ENCODE peak calls at places on chromosomes 12 and 14, in four cellular contexts. B is HepG2, A is fibroblast of lung, O is osteoblast. Y is an unnamed sample.
A peak's percentile ranks its signal among the peaks of the same experiment; 100 is the strongest.

GRCh38 chr14:50659327-50659974 is 8.7 kb downstream of the SAV1 start:
- DNase-seq in B (no peak), A (no peak), O (no peak), Y (no peak)

GRCh38 chr14:61064866-61065265 is 83.8 kb downstream of the SLC38A6 start:
- DNase-seq in B (no peak), A (no peak), O (no peak), Y (no peak)

GRCh38 chr14:79318371-79318770 is 892.9 kb downstream of the DIO2 start:
- DNase-seq in B (no peak), A (peak; percentile 9), O (no peak), Y (no peak)

GRCh38 chr12:80142640-80143039 is 43.3 kb downstream of the OTOGL start:
- DNase-seq in B (no peak), A (no peak), O (no peak), Y (no peak)

GRCh38 chr12:85894653-85895052 is 20.6 kb downstream of the NTS start:
- DNase-seq in B (no peak), A (no peak), O (no peak), Y (no peak)

GRCh38 chr12:126700115-126700514 is 1566.9 kb upstream of the TMEM132C start:
- DNase-seq in B (no peak), A (no peak), O (no peak), Y (no peak)

GRCh38 chr12:128449146-128449894 is 182.3 kb downstream of the TMEM132C start:
- DNase-seq in B (no peak), A (no peak), O (peak; percentile 65), Y (no peak)

GRCh38 chr12:51823875-51824565 is 24.5 kb downstream of the FIGNL2 start:
- DNase-seq in B (peak; percentile 59), A (peak; percentile 76), O (peak; percentile 94), Y (peak; percentile 64)

GRCh38 chr12:47770086-47770726 is 2.8 kb upstream of the SLC48A1 start:
- DNase-seq in B (peak; percentile 35), A (peak; percentile 58), O (peak; percentile 91), Y (no peak)

GRCh38 chr12:85820117-85820516 is 16.1 kb downstream of the RASSF9 start:
- DNase-seq in B (no peak), A (peak; percentile 15), O (no peak), Y (no peak)

GRCh38 chr12:98172304-98172703 is 343.1 kb upstream of the TMPO start:
- DNase-seq in B (no peak), A (no peak), O (no peak), Y (no peak)

GRCh38 chr12:90712671-90713070 is 242.3 kb downstream of the CCER1 start:
- DNase-seq in B (no peak), A (no peak), O (no peak), Y (no peak)

GRCh38 chr12:47886471-47887240 is 18.1 kb downstream of the VDR start:
- DNase-seq in B (no peak), A (peak; percentile 31), O (peak; percentile 80), Y (no peak)

GRCh38 chr14:101035466-101036225 is 132.1 kb upstream of the RTL1 start:
- DNase-seq in B (no peak), A (no peak), O (no peak), Y (no peak)

GRCh38 chr14:92542766-92543554 is 29.4 kb downstream of the RIN3 start:
- DNase-seq in B (no peak), A (no peak), O (no peak), Y (no peak)

GRCh38 chr14:21267886-21268611 is 1.2 kb downstream of the HNRNPC start:
- DNase-seq in B (no peak), A (no peak), O (no peak), Y (no peak)

GRCh38 chr12:27367078-27367477 is 34.4 kb downstream of the BMAL2 start:
- DNase-seq in B (no peak), A (no peak), O (peak; percentile 18), Y (no peak)

GRCh38 chr12:121673013-121673441 is 3.6 kb upstream of the MORN3 start:
- DNase-seq in B (no peak), A (no peak), O (peak; percentile 47), Y (no peak)

GRCh38 chr12:18828483-18828882 is 90.6 kb downstream of the CAPZA3 start:
- DNase-seq in B (no peak), A (no peak), O (no peak), Y (no peak)

GRCh38 chr12:69405466-69405865 is 45.9 kb downstream of the YEATS4 start:
- DNase-seq in B (peak; percentile 47), A (peak; percentile 87), O (peak; percentile 25), Y (no peak)

GRCh38 chr12:122886851-122887816 is 8.8 kb downstream of the VPS37B start:
- DNase-seq in B (no peak), A (no peak), O (no peak), Y (peak; percentile 88)

GRCh38 chr14:90797451-90797850 is 18.8 kb downstream of the TTC7B start:
- DNase-seq in B (no peak), A (no peak), O (no peak), Y (no peak)

GRCh38 chr12:11652351-11653040 is 3.0 kb downstream of the ETV6 start:
- DNase-seq in B (no peak), A (peak; percentile 57), O (no peak), Y (no peak)

GRCh38 chr14:24311837-24312615 is 724 bp downstream of the LTB4R start:
- DNase-seq in B (no peak), A (peak; percentile 29), O (peak; percentile 77), Y (no peak)
- H3K4me3 ChIP-seq in B (no peak overlapping the region), A (no peak overlapping the region), O (peak overlapping the region; percentile 63), Y (no peak overlapping the region)

GRCh38 chr14:99716091-99716849 is 32.2 kb downstream of the CYP46A1 start:
- DNase-seq in B (no peak), A (no peak), O (no peak), Y (no peak)

GRCh38 chr14:99716850-99717681 is 33.0 kb downstream of the CYP46A1 start:
- DNase-seq in B (no peak), A (no peak), O (no peak), Y (no peak)

GRCh38 chr14:99718811-99719192 is 34.7 kb downstream of the CYP46A1 start:
- DNase-seq in B (no peak), A (no peak), O (no peak), Y (no peak)

GRCh38 chr14:99718031-99718810 is 34.1 kb downstream of the CYP46A1 start:
- DNase-seq in B (no peak), A (no peak), O (peak; percentile 75), Y (no peak)

GRCh38 chr14:99717682-99718013 is 33.5 kb downstream of the CYP46A1 start:
- DNase-seq in B (no peak), A (no peak), O (no peak), Y (no peak)
- H3K4me3 ChIP-seq in B (no peak overlapping the region), A (no peak overlapping the region), O (no peak overlapping the region), Y (no peak overlapping the region)

GRCh38 chr12:14836336-14837210 is 6.8 kb downstream of the ART4 start:
- DNase-seq in B (peak; percentile 68), A (peak; percentile 84), O (no peak), Y (no peak)
- H3K4me3 ChIP-seq in B (no peak overlapping the region), A (no peak overlapping the region), O (peak overlapping the region; percentile 32), Y (no peak overlapping the region)

DNA sequence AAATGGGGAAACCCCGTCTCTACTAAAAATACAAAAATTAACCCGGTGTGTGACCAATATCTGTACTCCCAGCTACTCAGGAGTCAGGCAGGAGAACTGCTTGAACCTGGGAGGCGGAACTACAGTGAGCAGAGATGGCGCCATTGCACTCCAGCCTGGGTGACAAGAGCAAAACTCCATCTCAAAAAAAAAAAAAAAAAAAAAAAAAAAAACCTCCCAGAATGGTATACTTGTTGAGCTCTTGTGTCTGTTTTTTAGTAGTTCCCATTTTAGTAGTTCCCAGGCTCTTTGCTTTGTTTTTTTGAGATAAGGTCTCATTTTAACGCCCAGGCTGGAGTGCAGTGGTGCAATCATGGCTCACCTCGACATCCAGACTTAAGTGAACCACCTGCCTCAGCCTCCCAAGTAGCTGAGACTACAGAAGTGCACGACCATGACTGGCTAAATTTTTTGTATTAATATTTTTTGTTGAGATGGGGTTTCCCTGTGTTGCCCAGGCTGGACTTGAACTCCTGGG is 13.4 kb downstream of the ATXN2 start:
- DNase-seq in B (no peak), A (no peak), O (no peak), Y (no peak)
- H3K4me3 ChIP-seq in B (no peak overlapping the region), A (no peak overlapping the region), O (no peak overlapping the region), Y (no peak overlapping the region)

DNA sequence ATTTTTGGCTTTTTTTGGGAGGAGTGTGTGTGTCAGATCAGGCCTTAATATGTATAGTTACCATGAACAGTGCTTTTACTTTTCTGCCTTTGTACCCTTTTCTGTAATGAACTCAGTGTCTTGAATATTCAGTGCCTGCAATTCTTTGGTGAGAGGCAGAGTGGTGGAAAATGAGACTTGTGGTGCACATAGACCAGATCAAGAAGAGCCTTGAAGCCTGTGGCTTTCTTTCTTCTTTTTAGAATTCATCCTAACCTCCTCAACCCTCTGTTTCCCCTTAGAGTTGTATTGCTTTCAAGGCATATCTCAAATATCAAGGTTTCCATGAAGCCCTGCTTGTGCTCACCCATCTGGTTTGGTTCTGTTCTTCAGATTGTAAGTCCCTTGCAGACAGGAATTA is 2.6 kb downstream of the YLPM1 start:
- DNase-seq in B (no peak), A (no peak), O (peak; percentile 13), Y (peak; percentile 83)
- H3K4me3 ChIP-seq in B (peak overlapping the region; percentile 95), A (peak overlapping the region; percentile 98), O (peak overlapping the region; percentile 93), Y (no peak overlapping the region)

GRCh38 chr12:50025187-50026059 is at the start of gene RACGAP1:
- DNase-seq in B (peak; percentile 97), A (peak; percentile 99), O (peak; percentile 97), Y (peak; percentile 99)

GRCh38 chr12:50024804-50025186 is 499 bp downstream of the RACGAP1 start:
- DNase-seq in B (no peak), A (no peak), O (peak; percentile 76), Y (no peak)

GRCh38 chr12:50022903-50023302 is 2.4 kb downstream of the RACGAP1 start:
- DNase-seq in B (no peak), A (no peak), O (peak; percentile 63), Y (no peak)

GRCh38 chr12:50026691-50027090 is 1.4 kb upstream of the RACGAP1 start:
- DNase-seq in B (no peak), A (no peak), O (no peak), Y (no peak)

GRCh38 chr12:50024227-50024626 is 1.1 kb downstream of the RACGAP1 start:
- DNase-seq in B (no peak), A (no peak), O (no peak), Y (no peak)
- H3K4me3 ChIP-seq in B (peak overlapping the region; percentile 88), A (peak overlapping the region; percentile 75), O (peak overlapping the region; percentile 92), Y (peak overlapping the region; percentile 93)

Y was measured in Jurkat, Clone E6-1.